ENCODE peak calls at places on chromosomes 3 and 15, in five cellular contexts. One of them, this sample, is unnamed.

GRCh38 chr3:81216192-81216591 is 545.3 kb downstream of the GBE1 start:
- DNase-seq in K562: no peak
- DNase-seq in GM12878: no peak
- DNase-seq in HepG2: no peak
- DNase-seq in H1: no peak
- DNase-seq in this sample: no peak

GRCh38 chr3:46831316-46831715 is 31.9 kb downstream of the MYL3 start:
- DNase-seq in HepG2: no peak
- DNase-seq in GM12878: no peak
- DNase-seq in K562: no peak
- DNase-seq in H1: no peak
- DNase-seq in this sample: no peak

GRCh38 chr3:57006048-57006709 is 54.3 kb upstream of the SPATA12 start:
- DNase-seq in GM12878: no peak
- DNase-seq in K562: no peak
- DNase-seq in HepG2: no peak
- DNase-seq in H1: no peak
- DNase-seq in this sample: no peak

GRCh38 chr3:81765425-81765824 is 4.0 kb upstream of the GBE1 start:
- DNase-seq in H1: no peak
- DNase-seq in GM12878: no peak
- DNase-seq in K562: no peak
- DNase-seq in HepG2: no peak
- DNase-seq in this sample: no peak

GRCh38 chr15:92747047-92747446 is 91.5 kb upstream of the FAM174B start:
- DNase-seq in HepG2: no peak
- DNase-seq in K562: no peak
- DNase-seq in H1: no peak
- DNase-seq in GM12878: no peak
- DNase-seq in this sample: no peak

GRCh38 chr15:36365963-36366362 is 213.5 kb upstream of the CDIN1 start:
- DNase-seq in H1: no peak
- DNase-seq in K562: no peak
- DNase-seq in HepG2: no peak
- DNase-seq in GM12878: no peak
- DNase-seq in this sample: no peak

GRCh38 chr15:58469432-58470353 is 37.9 kb downstream of the LIPC start:
- DNase-seq in HepG2: peak
- DNase-seq in GM12878: no peak
- DNase-seq in H1: no peak
- DNase-seq in K562: no peak
- DNase-seq in this sample: no peak

GRCh38 chr3:153051427-153052095 is 110.5 kb upstream of the RAP2B start:
- DNase-seq in HepG2: peak
- DNase-seq in GM12878: no peak
- DNase-seq in K562: peak
- DNase-seq in H1: no peak
- DNase-seq in this sample: no peak

GRCh38 chr15:42092666-42093445 is 1.5 kb downstream of the PLA2G4D start:
- DNase-seq in K562: no peak
- DNase-seq in HepG2: no peak
- DNase-seq in GM12878: no peak
- DNase-seq in H1: no peak
- DNase-seq in this sample: no peak

GRCh38 chr3:14439501-14440167 is 37.2 kb downstream of the SLC6A6 start:
- DNase-seq in K562: peak
- DNase-seq in HepG2: no peak
- DNase-seq in GM12878: no peak
- DNase-seq in H1: no peak
- DNase-seq in this sample: peak

GRCh38 chr15:81480645-81481053 is 106.6 kb upstream of the TMC3 start:
- DNase-seq in HepG2: peak
- DNase-seq in H1: no peak
- DNase-seq in K562: peak
- DNase-seq in GM12878: peak
- DNase-seq in this sample: peak

GRCh38 chr15:79872358-79873017 is 24.3 kb downstream of the MTHFS start:
- DNase-seq in HepG2: no peak
- DNase-seq in GM12878: no peak
- DNase-seq in H1: no peak
- DNase-seq in K562: no peak
- DNase-seq in this sample: no peak

DNA sequence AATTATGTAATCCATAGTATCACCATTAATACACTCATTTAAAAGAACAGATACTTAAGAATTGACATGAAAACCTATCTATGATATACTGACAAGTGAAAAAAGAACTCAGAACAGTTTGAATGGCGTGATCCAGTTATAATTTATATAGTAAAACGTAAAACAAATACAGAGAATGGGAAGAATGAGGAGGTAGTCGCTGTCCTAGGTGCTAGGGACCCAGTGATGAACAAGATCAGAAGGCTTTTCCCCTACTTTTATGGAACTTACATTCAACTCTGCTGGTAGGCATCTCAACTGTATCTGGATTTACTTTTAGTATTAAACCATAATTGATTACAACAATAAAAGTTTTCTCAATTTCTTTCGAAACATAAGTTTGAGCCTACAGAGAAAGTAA is 31.8 kb downstream of the GSK3B start:
- DNase-seq in H1: no peak
- DNase-seq in K562: no peak
- DNase-seq in HepG2: no peak
- DNase-seq in GM12878: no peak
- DNase-seq in this sample: no peak
- TF ChIP-seq EP300 in H1: no peak
- TF ChIP-seq EP300 in K562: no peak
- TF ChIP-seq EP300 in HepG2: no peak
- TF ChIP-seq EP300 in GM12878: no peak
- TF ChIP-seq EP300 in this sample: no peak

DNA sequence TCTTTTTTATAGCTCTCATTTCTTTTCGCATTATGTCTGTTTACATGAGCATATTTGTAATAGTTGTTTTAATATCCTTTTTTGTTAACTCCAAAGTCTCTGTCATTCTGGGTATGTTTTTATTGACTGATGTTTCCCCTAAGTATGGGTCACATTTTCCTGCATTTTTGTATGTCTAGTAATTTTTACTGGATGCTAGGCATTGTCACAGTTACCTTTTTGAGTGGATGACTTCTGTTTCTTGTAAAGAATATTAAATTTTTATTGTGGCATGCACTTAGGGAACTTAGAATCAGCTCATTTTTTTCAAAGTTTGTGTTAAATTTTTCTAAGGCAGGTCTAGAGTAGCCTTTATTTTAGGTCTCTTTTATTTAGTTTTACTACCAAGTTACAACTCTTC is 40.7 kb downstream of the ANAPC13 start:
- DNase-seq in GM12878: no peak
- DNase-seq in H1: no peak
- DNase-seq in K562: no peak
- DNase-seq in HepG2: no peak
- DNase-seq in this sample: no peak
- H3K9ac ChIP-seq in GM12878: no peak
- H3K9ac ChIP-seq in H1: no peak
- H3K9ac ChIP-seq in K562: no peak
- H3K9ac ChIP-seq in HepG2: no peak
- H3K9ac ChIP-seq in this sample: no peak

GRCh38 chr3:172803489-172803888 is 53.0 kb downstream of the ECT2 start:
- DNase-seq in H1: no peak
- DNase-seq in HepG2: no peak
- DNase-seq in K562: no peak
- DNase-seq in GM12878: no peak
- DNase-seq in this sample: no peak
- TF ChIP-seq EP300 in H1: no peak
- TF ChIP-seq EP300 in HepG2: no peak
- TF ChIP-seq EP300 in K562: no peak
- TF ChIP-seq EP300 in GM12878: no peak
- TF ChIP-seq EP300 in this sample: no peak

GRCh38 chr3:15809313-15809712 is 11.5 kb upstream of the ANKRD28 start:
- DNase-seq in HepG2: no peak
- DNase-seq in GM12878: no peak
- DNase-seq in K562: no peak
- DNase-seq in H1: no peak
- DNase-seq in this sample: no peak

GRCh38 chr3:15805756-15806266 is 8.0 kb upstream of the ANKRD28 start:
- DNase-seq in GM12878: peak
- DNase-seq in K562: peak
- DNase-seq in H1: no peak
- DNase-seq in HepG2: no peak
- DNase-seq in this sample: no peak

GRCh38 chr3:15812183-15812582 is 14.4 kb upstream of the ANKRD28 start:
- DNase-seq in H1: no peak
- DNase-seq in K562: peak
- DNase-seq in GM12878: no peak
- DNase-seq in HepG2: no peak
- DNase-seq in this sample: peak

GRCh38 chr3:15808679-15809078 is 10.9 kb upstream of the ANKRD28 start:
- DNase-seq in HepG2: no peak
- DNase-seq in H1: no peak
- DNase-seq in GM12878: no peak
- DNase-seq in K562: no peak
- DNase-seq in this sample: no peak

GRCh38 chr3:15810702-15811101 is 12.9 kb upstream of the ANKRD28 start:
- DNase-seq in GM12878: no peak
- DNase-seq in HepG2: no peak
- DNase-seq in K562: no peak
- DNase-seq in H1: no peak
- DNase-seq in this sample: no peak
- H3K9ac ChIP-seq in GM12878: no peak
- H3K9ac ChIP-seq in HepG2: no peak
- H3K9ac ChIP-seq in K562: no peak
- H3K9ac ChIP-seq in H1: no peak
- H3K9ac ChIP-seq in this sample: no peak

DNA sequence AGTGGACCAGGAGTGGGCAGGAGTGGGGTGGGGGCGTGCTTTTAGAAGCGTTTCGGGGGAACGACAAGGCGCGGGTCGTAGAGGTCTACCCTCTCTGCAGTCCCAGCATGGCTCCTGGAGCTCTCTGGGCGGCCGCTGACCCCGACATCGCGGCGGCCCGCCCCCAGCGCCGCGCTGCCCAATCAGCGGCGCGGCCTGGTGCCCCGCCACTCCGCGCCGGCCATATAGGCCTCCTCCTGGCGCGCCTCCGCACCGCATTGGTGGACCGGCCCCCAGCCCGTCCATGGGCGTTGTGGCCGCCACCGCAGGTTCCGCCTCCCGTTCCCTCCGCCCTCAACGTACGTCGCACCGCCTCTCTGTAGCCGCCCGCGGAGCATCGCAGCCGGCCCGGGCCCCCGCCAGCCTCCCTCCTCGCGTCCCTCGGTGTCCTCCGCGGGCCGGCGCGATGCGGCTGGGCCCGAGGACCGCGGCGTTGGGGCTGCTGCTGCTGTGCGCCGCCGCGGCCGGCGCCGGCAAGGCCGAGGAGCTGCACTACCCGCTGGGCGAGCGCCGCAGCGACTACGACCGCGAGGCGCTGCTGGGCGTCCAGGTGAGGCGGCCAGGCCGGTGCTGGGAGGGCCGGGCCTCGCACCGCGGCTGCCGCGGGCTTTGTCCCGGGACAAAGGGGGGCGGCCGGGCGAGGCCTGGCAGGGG is at the start of gene RCN2:
- DNase-seq in K562: peak
- DNase-seq in H1: peak
- DNase-seq in GM12878: peak
- DNase-seq in HepG2: peak
- DNase-seq in this sample: peak
- TF ChIP-seq EP300 in K562: no peak
- TF ChIP-seq EP300 in H1: no peak
- TF ChIP-seq EP300 in GM12878: no peak
- TF ChIP-seq EP300 in HepG2: no peak
- TF ChIP-seq EP300 in this sample: no peak

DNA sequence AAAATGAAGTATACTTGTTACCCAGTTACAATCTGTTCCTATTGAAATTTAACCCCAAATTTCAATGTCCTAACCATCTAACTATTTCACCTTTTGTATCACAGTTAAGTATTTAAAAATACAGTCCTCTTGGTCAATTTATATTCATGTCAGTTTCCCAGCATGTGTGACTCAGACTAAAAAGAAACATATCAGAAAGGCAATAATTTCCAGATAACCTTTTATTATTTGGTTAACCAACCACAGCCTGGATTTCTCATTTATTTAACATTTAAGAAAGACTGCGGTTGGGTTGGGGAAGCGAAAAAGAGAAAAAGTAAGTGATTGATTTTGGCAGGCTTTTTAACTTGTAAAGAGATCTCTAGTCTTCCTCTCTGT is 733.2 kb upstream of the DPPA4 start:
- DNase-seq in HepG2: no peak
- DNase-seq in K562: no peak
- DNase-seq in H1: no peak
- DNase-seq in GM12878: no peak
- DNase-seq in this sample: no peak
- H3K9ac ChIP-seq in HepG2: no peak
- H3K9ac ChIP-seq in K562: no peak
- H3K9ac ChIP-seq in H1: no peak
- H3K9ac ChIP-seq in GM12878: no peak
- H3K9ac ChIP-seq in this sample: no peak

GRCh38 chr3:24513463-24513862 is 18.8 kb upstream of the THRB start:
- DNase-seq in GM12878: no peak
- DNase-seq in H1: no peak
- DNase-seq in HepG2: no peak
- DNase-seq in K562: no peak
- DNase-seq in this sample: no peak
- TF ChIP-seq EP300 in GM12878: no peak
- TF ChIP-seq EP300 in H1: no peak
- TF ChIP-seq EP300 in HepG2: no peak
- TF ChIP-seq EP300 in K562: no peak
- TF ChIP-seq EP300 in this sample: no peak

GRCh38 chr3:149547413-149547812 is 72.9 kb downstream of the TM4SF4 start:
- DNase-seq in HepG2: no peak
- DNase-seq in GM12878: no peak
- DNase-seq in H1: no peak
- DNase-seq in K562: no peak
- DNase-seq in this sample: no peak
- H3K9ac ChIP-seq in HepG2: no peak
- H3K9ac ChIP-seq in GM12878: no peak
- H3K9ac ChIP-seq in H1: no peak
- H3K9ac ChIP-seq in K562: no peak
- H3K9ac ChIP-seq in this sample: peak

This sample was measured in SK-N-SH.